ENCODE peak calls at places on chromosomes 12 and 14, in nine cellular contexts. One of them, this sample, is unnamed.

GRCh38 chr12:29726321-29726692 is 57.4 kb downstream of the TMTC1 start:
- DNase-seq in stimulated activated CD8-positive, alpha-beta memory T cell treated with anti-CD3 and anti-CD28 coated beads, Interleukin-2, amount 100 ng/mL, for 1 hour: no peak
- DNase-seq in C1 segment of cervical spinal cord: no peak
- DNase-seq in NCI-H2029: peak; percentile 38
- DNase-seq in HEK293T: peak; percentile 23
- DNase-seq in islet precursor cell: no peak
- DNase-seq in fibroblast of lung: peak; percentile 51
- DNase-seq in A172: no peak
- DNase-seq in AG09319: no peak
- DNase-seq in this sample: no peak

GRCh38 chr12:55736780-55737580 is 5.9 kb upstream of the GDF11 start:
- DNase-seq in stimulated activated CD8-positive, alpha-beta memory T cell treated with anti-CD3 and anti-CD28 coated beads, Interleukin-2, amount 100 ng/mL, for 1 hour: no peak
- DNase-seq in C1 segment of cervical spinal cord: peak; percentile 58
- DNase-seq in NCI-H2029: peak; percentile 80
- DNase-seq in HEK293T: peak; percentile 70
- DNase-seq in islet precursor cell: peak; percentile 97
- DNase-seq in fibroblast of lung: peak; percentile 55
- DNase-seq in A172: peak; percentile 52
- DNase-seq in AG09319: no peak
- DNase-seq in this sample: peak; percentile 80

GRCh38 chr14:62800577-62800976 is 244.7 kb downstream of the KCNH5 start:
- DNase-seq in stimulated activated CD8-positive, alpha-beta memory T cell treated with anti-CD3 and anti-CD28 coated beads, Interleukin-2, amount 100 ng/mL, for 1 hour: no peak
- DNase-seq in C1 segment of cervical spinal cord: no peak
- DNase-seq in NCI-H2029: peak; percentile 31
- DNase-seq in HEK293T: no peak
- DNase-seq in islet precursor cell: no peak
- DNase-seq in fibroblast of lung: no peak
- DNase-seq in A172: no peak
- DNase-seq in AG09319: no peak
- DNase-seq in this sample: no peak

GRCh38 chr12:13099066-13099909 is 4.2 kb downstream of the GSG1 start:
- DNase-seq in stimulated activated CD8-positive, alpha-beta memory T cell treated with anti-CD3 and anti-CD28 coated beads, Interleukin-2, amount 100 ng/mL, for 1 hour: no peak
- DNase-seq in C1 segment of cervical spinal cord: no peak
- DNase-seq in NCI-H2029: no peak
- DNase-seq in HEK293T: no peak
- DNase-seq in islet precursor cell: peak; percentile 50
- DNase-seq in fibroblast of lung: peak; percentile 52
- DNase-seq in A172: peak; percentile 28
- DNase-seq in AG09319: no peak
- DNase-seq in this sample: no peak

GRCh38 chr14:89899917-89900680 is 54.4 kb downstream of the EFCAB11 start:
- DNase-seq in stimulated activated CD8-positive, alpha-beta memory T cell treated with anti-CD3 and anti-CD28 coated beads, Interleukin-2, amount 100 ng/mL, for 1 hour: no peak
- DNase-seq in C1 segment of cervical spinal cord: no peak
- DNase-seq in NCI-H2029: no peak
- DNase-seq in HEK293T: peak; percentile 14
- DNase-seq in islet precursor cell: no peak
- DNase-seq in fibroblast of lung: no peak
- DNase-seq in A172: no peak
- DNase-seq in AG09319: no peak
- DNase-seq in this sample: peak; percentile 7

GRCh38 chr14:64506751-64507150 is 2.2 kb downstream of the ZBTB1 start:
- DNase-seq in stimulated activated CD8-positive, alpha-beta memory T cell treated with anti-CD3 and anti-CD28 coated beads, Interleukin-2, amount 100 ng/mL, for 1 hour: no peak
- DNase-seq in C1 segment of cervical spinal cord: no peak
- DNase-seq in NCI-H2029: no peak
- DNase-seq in HEK293T: no peak
- DNase-seq in islet precursor cell: no peak
- DNase-seq in fibroblast of lung: no peak
- DNase-seq in A172: no peak
- DNase-seq in AG09319: no peak
- DNase-seq in this sample: no peak

GRCh38 chr12:89016970-89017778 is 335.1 kb downstream of the DUSP6 start:
- DNase-seq in stimulated activated CD8-positive, alpha-beta memory T cell treated with anti-CD3 and anti-CD28 coated beads, Interleukin-2, amount 100 ng/mL, for 1 hour: no peak
- DNase-seq in C1 segment of cervical spinal cord: no peak
- DNase-seq in NCI-H2029: peak; percentile 62
- DNase-seq in HEK293T: peak; percentile 43
- DNase-seq in islet precursor cell: no peak
- DNase-seq in fibroblast of lung: peak; percentile 62
- DNase-seq in A172: peak; percentile 78
- DNase-seq in AG09319: peak; percentile 42
- DNase-seq in this sample: peak; percentile 6

GRCh38 chr12:20420557-20420956 is 52.2 kb downstream of the PDE3A start:
- DNase-seq in stimulated activated CD8-positive, alpha-beta memory T cell treated with anti-CD3 and anti-CD28 coated beads, Interleukin-2, amount 100 ng/mL, for 1 hour: no peak
- DNase-seq in C1 segment of cervical spinal cord: no peak
- DNase-seq in NCI-H2029: no peak
- DNase-seq in HEK293T: no peak
- DNase-seq in islet precursor cell: no peak
- DNase-seq in fibroblast of lung: no peak
- DNase-seq in A172: no peak
- DNase-seq in AG09319: no peak
- DNase-seq in this sample: no peak

GRCh38 chr12:43288666-43289065 is 263.3 kb downstream of the ADAMTS20 start:
- DNase-seq in stimulated activated CD8-positive, alpha-beta memory T cell treated with anti-CD3 and anti-CD28 coated beads, Interleukin-2, amount 100 ng/mL, for 1 hour: no peak
- DNase-seq in C1 segment of cervical spinal cord: no peak
- DNase-seq in NCI-H2029: no peak
- DNase-seq in HEK293T: peak; percentile 9
- DNase-seq in islet precursor cell: peak; percentile 77
- DNase-seq in fibroblast of lung: no peak
- DNase-seq in A172: no peak
- DNase-seq in AG09319: no peak
- DNase-seq in this sample: no peak

GRCh38 chr12:106861984-106862894 is 87.8 kb downstream of the RIC8B start:
- DNase-seq in stimulated activated CD8-positive, alpha-beta memory T cell treated with anti-CD3 and anti-CD28 coated beads, Interleukin-2, amount 100 ng/mL, for 1 hour: no peak
- DNase-seq in C1 segment of cervical spinal cord: no peak
- DNase-seq in NCI-H2029: no peak
- DNase-seq in HEK293T: no peak
- DNase-seq in islet precursor cell: no peak
- DNase-seq in fibroblast of lung: peak; percentile 76
- DNase-seq in A172: peak; percentile 1
- DNase-seq in AG09319: peak; percentile 44
- DNase-seq in this sample: no peak

GRCh38 chr12:645563-646071 is 17.6 kb downstream of the NINJ2 start:
- DNase-seq in stimulated activated CD8-positive, alpha-beta memory T cell treated with anti-CD3 and anti-CD28 coated beads, Interleukin-2, amount 100 ng/mL, for 1 hour: no peak
- DNase-seq in C1 segment of cervical spinal cord: peak; percentile 41
- DNase-seq in NCI-H2029: no peak
- DNase-seq in HEK293T: no peak
- DNase-seq in islet precursor cell: no peak
- DNase-seq in fibroblast of lung: peak; percentile 64
- DNase-seq in A172: peak; percentile 27
- DNase-seq in AG09319: no peak
- DNase-seq in this sample: peak; percentile 75

GRCh38 chr12:117101953-117102833 is 3.0 kb upstream of the TESC start:
- DNase-seq in stimulated activated CD8-positive, alpha-beta memory T cell treated with anti-CD3 and anti-CD28 coated beads, Interleukin-2, amount 100 ng/mL, for 1 hour: no peak
- DNase-seq in C1 segment of cervical spinal cord: no peak
- DNase-seq in NCI-H2029: no peak
- DNase-seq in HEK293T: no peak
- DNase-seq in islet precursor cell: no peak
- DNase-seq in fibroblast of lung: no peak
- DNase-seq in A172: no peak
- DNase-seq in AG09319: no peak
- DNase-seq in this sample: no peak

GRCh38 chr12:40614923-40615322 is 77.3 kb upstream of the CNTN1 start:
- DNase-seq in stimulated activated CD8-positive, alpha-beta memory T cell treated with anti-CD3 and anti-CD28 coated beads, Interleukin-2, amount 100 ng/mL, for 1 hour: no peak
- DNase-seq in C1 segment of cervical spinal cord: no peak
- DNase-seq in NCI-H2029: no peak
- DNase-seq in HEK293T: no peak
- DNase-seq in islet precursor cell: no peak
- DNase-seq in fibroblast of lung: no peak
- DNase-seq in A172: no peak
- DNase-seq in AG09319: no peak
- DNase-seq in this sample: no peak

GRCh38 chr12:109732321-109733305 is 19.0 kb downstream of the FAM222A start:
- DNase-seq in stimulated activated CD8-positive, alpha-beta memory T cell treated with anti-CD3 and anti-CD28 coated beads, Interleukin-2, amount 100 ng/mL, for 1 hour: no peak
- DNase-seq in C1 segment of cervical spinal cord: no peak
- DNase-seq in NCI-H2029: no peak
- DNase-seq in HEK293T: no peak
- DNase-seq in islet precursor cell: no peak
- DNase-seq in fibroblast of lung: no peak
- DNase-seq in A172: no peak
- DNase-seq in AG09319: no peak
- DNase-seq in this sample: no peak

GRCh38 chr12:24360907-24361306 is 411.4 kb upstream of the SOX5 start:
- DNase-seq in stimulated activated CD8-positive, alpha-beta memory T cell treated with anti-CD3 and anti-CD28 coated beads, Interleukin-2, amount 100 ng/mL, for 1 hour: no peak
- DNase-seq in C1 segment of cervical spinal cord: no peak
- DNase-seq in NCI-H2029: no peak
- DNase-seq in HEK293T: no peak
- DNase-seq in islet precursor cell: no peak
- DNase-seq in fibroblast of lung: peak; percentile 39
- DNase-seq in A172: no peak
- DNase-seq in AG09319: no peak
- DNase-seq in this sample: no peak

GRCh38 chr12:116533343-116534248 is 25.6 kb upstream of the MAP1LC3B2 start:
- DNase-seq in stimulated activated CD8-positive, alpha-beta memory T cell treated with anti-CD3 and anti-CD28 coated beads, Interleukin-2, amount 100 ng/mL, for 1 hour: peak; percentile 42
- DNase-seq in C1 segment of cervical spinal cord: peak; percentile 59
- DNase-seq in NCI-H2029: peak; percentile 88
- DNase-seq in HEK293T: peak; percentile 94
- DNase-seq in islet precursor cell: peak; percentile 94
- DNase-seq in fibroblast of lung: peak; percentile 83
- DNase-seq in A172: peak; percentile 65
- DNase-seq in AG09319: no peak
- DNase-seq in this sample: peak; percentile 73

GRCh38 chr12:121296618-121297476 is at the start of gene CAMKK2:
- DNase-seq in stimulated activated CD8-positive, alpha-beta memory T cell treated with anti-CD3 and anti-CD28 coated beads, Interleukin-2, amount 100 ng/mL, for 1 hour: peak; percentile 66
- DNase-seq in C1 segment of cervical spinal cord: peak; percentile 64
- DNase-seq in NCI-H2029: peak; percentile 77
- DNase-seq in HEK293T: peak; percentile 94
- DNase-seq in islet precursor cell: peak; percentile 94
- DNase-seq in fibroblast of lung: peak; percentile 74
- DNase-seq in A172: peak; percentile 38
- DNase-seq in AG09319: peak; percentile 38
- DNase-seq in this sample: peak; percentile 83

GRCh38 chr14:38342803-38343202 is 86.9 kb upstream of the CLEC14A start:
- DNase-seq in stimulated activated CD8-positive, alpha-beta memory T cell treated with anti-CD3 and anti-CD28 coated beads, Interleukin-2, amount 100 ng/mL, for 1 hour: no peak
- DNase-seq in C1 segment of cervical spinal cord: no peak
- DNase-seq in NCI-H2029: no peak
- DNase-seq in HEK293T: no peak
- DNase-seq in islet precursor cell: no peak
- DNase-seq in fibroblast of lung: peak; percentile 89
- DNase-seq in A172: peak; percentile 59
- DNase-seq in AG09319: no peak
- DNase-seq in this sample: no peak

GRCh38 chr14:103141117-103141796 is 18.0 kb downstream of the TNFAIP2 start:
- DNase-seq in stimulated activated CD8-positive, alpha-beta memory T cell treated with anti-CD3 and anti-CD28 coated beads, Interleukin-2, amount 100 ng/mL, for 1 hour: no peak
- DNase-seq in C1 segment of cervical spinal cord: no peak
- DNase-seq in NCI-H2029: peak; percentile 35
- DNase-seq in HEK293T: peak; percentile 78
- DNase-seq in islet precursor cell: no peak
- DNase-seq in fibroblast of lung: peak; percentile 20
- DNase-seq in A172: no peak
- DNase-seq in AG09319: no peak
- DNase-seq in this sample: peak; percentile 53

GRCh38 chr12:89257355-89257754 is 94.9 kb downstream of the DUSP6 start:
- DNase-seq in stimulated activated CD8-positive, alpha-beta memory T cell treated with anti-CD3 and anti-CD28 coated beads, Interleukin-2, amount 100 ng/mL, for 1 hour: no peak
- DNase-seq in C1 segment of cervical spinal cord: no peak
- DNase-seq in NCI-H2029: no peak
- DNase-seq in HEK293T: no peak
- DNase-seq in islet precursor cell: no peak
- DNase-seq in fibroblast of lung: no peak
- DNase-seq in A172: no peak
- DNase-seq in AG09319: no peak
- DNase-seq in this sample: no peak

GRCh38 chr12:103208006-103208405 is 250.5 kb downstream of the ASCL1 start:
- DNase-seq in stimulated activated CD8-positive, alpha-beta memory T cell treated with anti-CD3 and anti-CD28 coated beads, Interleukin-2, amount 100 ng/mL, for 1 hour: no peak
- DNase-seq in C1 segment of cervical spinal cord: no peak
- DNase-seq in NCI-H2029: no peak
- DNase-seq in HEK293T: no peak
- DNase-seq in islet precursor cell: no peak
- DNase-seq in fibroblast of lung: no peak
- DNase-seq in A172: no peak
- DNase-seq in AG09319: no peak
- DNase-seq in this sample: no peak

GRCh38 chr12:62848418-62848817 is 86.5 kb downstream of the PPM1H start:
- DNase-seq in stimulated activated CD8-positive, alpha-beta memory T cell treated with anti-CD3 and anti-CD28 coated beads, Interleukin-2, amount 100 ng/mL, for 1 hour: no peak
- DNase-seq in C1 segment of cervical spinal cord: no peak
- DNase-seq in NCI-H2029: no peak
- DNase-seq in HEK293T: no peak
- DNase-seq in islet precursor cell: no peak
- DNase-seq in fibroblast of lung: peak; percentile 74
- DNase-seq in A172: peak; percentile 92
- DNase-seq in AG09319: no peak
- DNase-seq in this sample: no peak

GRCh38 chr12:14948672-14949071 is 10.3 kb upstream of the ERP27 start:
- DNase-seq in stimulated activated CD8-positive, alpha-beta memory T cell treated with anti-CD3 and anti-CD28 coated beads, Interleukin-2, amount 100 ng/mL, for 1 hour: no peak
- DNase-seq in C1 segment of cervical spinal cord: no peak
- DNase-seq in NCI-H2029: peak; percentile 29
- DNase-seq in HEK293T: peak; percentile 12
- DNase-seq in islet precursor cell: peak; percentile 74
- DNase-seq in fibroblast of lung: peak; percentile 87
- DNase-seq in A172: peak; percentile 69
- DNase-seq in AG09319: peak; percentile 29
- DNase-seq in this sample: peak; percentile 64

GRCh38 chr14:80839743-80840142 is 101.8 kb downstream of the CEP128 start:
- DNase-seq in stimulated activated CD8-positive, alpha-beta memory T cell treated with anti-CD3 and anti-CD28 coated beads, Interleukin-2, amount 100 ng/mL, for 1 hour: no peak
- DNase-seq in C1 segment of cervical spinal cord: no peak
- DNase-seq in NCI-H2029: no peak
- DNase-seq in HEK293T: no peak
- DNase-seq in islet precursor cell: no peak
- DNase-seq in fibroblast of lung: no peak
- DNase-seq in A172: no peak
- DNase-seq in AG09319: no peak
- DNase-seq in this sample: no peak

GRCh38 chr12:101209319-101210302 is at the start of gene SLC5A8:
- DNase-seq in stimulated activated CD8-positive, alpha-beta memory T cell treated with anti-CD3 and anti-CD28 coated beads, Interleukin-2, amount 100 ng/mL, for 1 hour: no peak
- DNase-seq in C1 segment of cervical spinal cord: no peak
- DNase-seq in NCI-H2029: no peak
- DNase-seq in HEK293T: no peak
- DNase-seq in islet precursor cell: peak; percentile 73
- DNase-seq in fibroblast of lung: no peak
- DNase-seq in A172: no peak
- DNase-seq in AG09319: no peak
- DNase-seq in this sample: peak; percentile 91

GRCh38 chr12:119804011-119804641 is 73.0 kb downstream of the CIT start:
- DNase-seq in stimulated activated CD8-positive, alpha-beta memory T cell treated with anti-CD3 and anti-CD28 coated beads, Interleukin-2, amount 100 ng/mL, for 1 hour: no peak
- DNase-seq in C1 segment of cervical spinal cord: peak; percentile 68
- DNase-seq in NCI-H2029: no peak
- DNase-seq in HEK293T: peak; percentile 80
- DNase-seq in islet precursor cell: peak; percentile 98
- DNase-seq in fibroblast of lung: peak; percentile 75
- DNase-seq in A172: peak; percentile 64
- DNase-seq in AG09319: peak; percentile 23
- DNase-seq in this sample: peak; percentile 55

GRCh38 chr12:124762384-124762783 is 101.3 kb downstream of the SCARB1 start:
- DNase-seq in stimulated activated CD8-positive, alpha-beta memory T cell treated with anti-CD3 and anti-CD28 coated beads, Interleukin-2, amount 100 ng/mL, for 1 hour: no peak
- DNase-seq in C1 segment of cervical spinal cord: no peak
- DNase-seq in NCI-H2029: no peak
- DNase-seq in HEK293T: no peak
- DNase-seq in islet precursor cell: no peak
- DNase-seq in fibroblast of lung: no peak
- DNase-seq in A172: no peak
- DNase-seq in AG09319: no peak
- DNase-seq in this sample: no peak